ENCODE peak calls at places on chromosomes 2 and 18, in four cellular contexts. U is HCT116, Z is AG10803, Q is coronary artery. N is an unnamed sample.

GRCh38 chr2:47509250-47509649 is 106.3 kb downstream of the MSH2 start:
- DNase-seq in Z (no peak), Q (no peak), U (no peak), N (no peak)

GRCh38 chr2:105056245-105056644 is 18.4 kb downstream of the MRPS9 start:
- DNase-seq in Q (no peak), U (no peak), Z (no peak), N (no peak)

GRCh38 chr2:29733945-29734344 is 187.4 kb downstream of the ALK start:
- DNase-seq in U (no peak), Z (no peak), Q (no peak), N (peak; percentile 36)

GRCh38 chr2:109207201-109207600 is 78.2 kb downstream of the SH3RF3 start:
- DNase-seq in Q (no peak), U (no peak), Z (no peak), N (no peak)

GRCh38 chr2:112972423-112973086 is 5.3 kb upstream of the IL36G start:
- DNase-seq in Z (no peak), Q (no peak), U (no peak), N (no peak)

GRCh38 chr2:28201711-28202180 is 190.9 kb upstream of the FOSL2 start:
- DNase-seq in Q (no peak), U (no peak), Z (no peak), N (no peak)

GRCh38 chr18:11512096-11513030 is 97.0 kb upstream of the SLC35G4 start:
- DNase-seq in Q (no peak), Z (peak; percentile 21), U (no peak), N (no peak)

GRCh38 chr2:207868855-207869596 is 99.3 kb upstream of the FZD5 start:
- DNase-seq in U (no peak), Q (no peak), Z (no peak), N (no peak)

GRCh38 chr2:147331790-147332419 is 512.9 kb upstream of the ACVR2A start:
- DNase-seq in Q (no peak), Z (peak; percentile 24), U (peak; percentile 38), N (no peak)

GRCh38 chr18:11251891-11252270 is 102.5 kb upstream of the PIEZO2 start:
- DNase-seq in Q (no peak), U (no peak), Z (peak; percentile 38), N (no peak)

GRCh38 chr2:231680992-231681852 is 27.1 kb upstream of the PTMA start:
- DNase-seq in Z (peak; percentile 79), Q (peak; percentile 89), U (no peak), N (peak; percentile 94)

GRCh38 chr2:20424300-20425290 is 22.3 kb upstream of the RHOB start:
- DNase-seq in Q (peak; percentile 76), U (no peak), Z (peak; percentile 86), N (peak; percentile 77)

GRCh38 chr2:47043891-47044239 is 111.2 kb downstream of the STPG4 start:
- DNase-seq in Z (no peak), U (no peak), Q (no peak), N (no peak)

GRCh38 chr2:216283038-216283900 is 89.0 kb downstream of the MARCHF4 start:
- DNase-seq in Q (no peak), Z (no peak), U (peak; percentile 50), N (no peak)

GRCh38 chr2:16350211-16350610 is 315.4 kb downstream of the CYRIA start:
- DNase-seq in Z (no peak), Q (no peak), U (no peak), N (no peak)

GRCh38 chr2:28344756-28345291 is 47.8 kb upstream of the FOSL2 start:
- DNase-seq in Q (no peak), Z (no peak), U (no peak), N (no peak)

GRCh38 chr2:177669625-177670330 is 277.2 kb downstream of the AGPS start:
- DNase-seq in Z (no peak), U (no peak), Q (no peak), N (peak; percentile 15)

GRCh38 chr2:15084826-15085489 is 452.4 kb downstream of the LRATD1 start:
- DNase-seq in Q (no peak), U (no peak), Z (no peak), N (no peak)

GRCh38 chr2:179720173-179720772 is 141.1 kb downstream of the ZNF385B start:
- DNase-seq in Z (no peak), Q (no peak), U (no peak), N (no peak)

GRCh38 chr2:222569826-222570225 is 86.1 kb downstream of the FARSB start:
- DNase-seq in Z (peak; percentile 65), U (no peak), Q (no peak), N (no peak)

GRCh38 chr2:109264595-109265328 is 135.8 kb downstream of the SH3RF3 start:
- DNase-seq in U (no peak), Q (no peak), Z (peak; percentile 75), N (peak; percentile 67)

GRCh38 chr2:168683996-168684395 is 118.4 kb upstream of the NOSTRIN start:
- DNase-seq in Q (no peak), U (no peak), Z (no peak), N (no peak)

GRCh38 chr2:230919240-230919639 is 5.8 kb downstream of the GPR55 start:
- DNase-seq in U (no peak), Q (no peak), Z (no peak), N (no peak)

GRCh38 chr2:155944209-155944608 is 388.3 kb downstream of the NR4A2 start:
- DNase-seq in Q (no peak), U (no peak), Z (no peak), N (no peak)

DNA sequence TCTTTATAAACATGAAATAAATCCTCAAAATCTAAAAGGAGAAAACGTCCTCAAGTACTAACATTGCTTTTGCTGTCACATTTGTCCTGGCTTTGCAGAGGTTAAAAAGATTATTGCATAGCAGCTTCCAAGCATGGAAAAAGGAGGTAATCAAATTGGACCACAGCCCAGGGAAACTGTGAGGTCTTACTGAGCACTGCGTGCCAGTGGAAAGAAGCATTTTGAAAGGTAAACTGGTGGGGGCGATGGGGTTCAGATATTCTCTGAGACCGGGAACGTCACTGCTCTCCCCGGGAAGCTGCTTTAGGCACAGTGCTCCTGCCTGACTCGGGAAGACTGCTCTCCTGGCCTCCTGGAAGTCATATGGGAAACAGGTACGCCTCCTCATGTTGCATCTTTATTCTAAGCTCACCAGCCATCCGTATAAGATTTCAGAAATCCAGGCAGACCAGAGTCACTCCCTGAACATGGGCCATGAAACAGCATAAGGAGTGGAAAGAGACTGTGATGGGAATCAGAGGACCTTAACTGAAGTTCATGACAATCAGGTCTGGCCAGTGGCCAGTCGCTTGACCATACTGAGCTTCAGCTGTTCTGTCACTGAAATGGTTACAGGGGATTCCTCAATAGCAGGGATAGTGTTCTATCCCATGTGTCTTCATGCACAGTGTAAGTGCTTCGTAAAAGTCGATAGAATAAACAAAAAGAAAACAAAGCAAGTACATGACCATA is 284.1 kb downstream of the TRIB2 start:
- DNase-seq in Q (no peak), U (no peak), Z (no peak), N (no peak)
- H3K4me3 ChIP-seq in Q (peak overlapping the region; percentile 19), U (no peak overlapping the region), Z (no peak overlapping the region), N (no peak overlapping the region)

DNA sequence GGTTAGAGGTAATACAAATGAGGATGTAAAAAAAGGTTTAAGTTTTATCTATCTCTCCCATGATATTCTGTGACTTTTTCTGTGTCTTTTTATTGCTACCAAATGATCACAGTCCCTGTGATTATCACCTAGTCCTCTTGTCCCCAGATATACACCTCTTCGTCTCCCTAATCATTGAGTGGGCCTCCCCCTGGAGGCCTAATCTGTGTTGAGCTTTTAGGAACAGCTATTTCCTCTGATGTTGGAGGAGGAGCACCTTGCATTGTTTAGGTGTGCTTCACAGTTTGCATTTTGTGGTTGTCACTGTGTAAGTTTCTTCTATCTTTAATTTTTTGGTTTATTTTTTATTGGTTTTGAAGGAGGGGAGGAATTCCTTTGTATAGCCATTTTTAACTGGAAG is 33.3 kb downstream of the CCDC85A start:
- DNase-seq in Z (no peak), Q (no peak), U (no peak), N (no peak)
- TF ChIP-seq CTCF in Z (no peak), Q (no peak), U (peak; percentile 22), N (no peak)

DNA sequence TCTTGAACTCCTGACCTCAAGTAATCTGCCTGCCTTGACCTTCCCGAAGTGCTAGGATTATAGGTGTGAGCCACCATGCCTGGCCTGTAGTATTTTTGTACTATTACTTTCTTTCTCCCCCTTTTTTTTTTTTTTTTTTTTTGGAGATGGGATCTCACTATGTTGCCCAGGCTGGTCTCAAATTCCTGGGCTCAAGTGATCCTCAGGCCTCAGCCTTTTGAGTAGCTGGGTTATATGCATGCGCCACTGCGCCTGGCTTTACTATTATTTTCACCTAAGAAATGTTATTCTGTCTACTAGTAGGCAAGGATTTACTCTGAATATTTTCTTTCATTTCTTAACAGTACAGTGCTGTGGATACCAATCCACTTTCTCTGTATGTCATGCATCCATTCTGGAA is 17.4 kb upstream of the ADGRF3 start:
- DNase-seq in Q (no peak), U (no peak), Z (no peak), N (no peak)
- H3K4me3 ChIP-seq in Q (no peak overlapping the region), U (no peak overlapping the region), Z (no peak overlapping the region), N (no peak overlapping the region)

DNA sequence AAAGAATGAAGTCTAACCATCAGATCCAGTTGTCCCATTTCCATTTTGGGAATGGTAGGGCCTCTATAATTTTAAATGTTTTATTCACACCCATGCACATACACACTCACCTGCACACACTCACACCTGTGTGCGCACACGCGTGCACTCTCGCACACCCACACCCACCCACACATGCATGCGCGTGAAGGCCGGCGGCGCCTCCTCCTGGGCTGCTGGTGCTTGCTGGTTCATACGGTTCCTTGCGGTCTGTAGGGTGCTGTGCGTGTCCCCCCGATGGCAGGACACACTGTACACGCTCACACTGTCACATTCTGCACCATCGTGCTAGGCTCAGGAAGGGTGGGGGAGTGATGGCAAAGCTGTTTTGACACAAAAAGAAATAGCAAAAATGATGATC is 63.2 kb downstream of the TSHZ1 start:
- DNase-seq in Z (no peak), U (no peak), Q (no peak), N (no peak)
- TF ChIP-seq CTCF in Z (no peak), U (peak; percentile 19), Q (no peak), N (no peak)

GRCh38 chr18:29154196-29154757 is 977.3 kb upstream of the CDH2 start:
- DNase-seq in Z (peak; percentile 64), Q (no peak), U (no peak), N (no peak)
- H3K4me3 ChIP-seq in Z (no peak overlapping the region), Q (no peak overlapping the region), U (no peak overlapping the region), N (no peak overlapping the region)

GRCh38 chr2:139946690-139947089 is 1166.5 kb upstream of the NXPH2 start:
- DNase-seq in Q (no peak), U (peak; percentile 18), Z (no peak), N (no peak)
- TF ChIP-seq CTCF in Q (no peak), U (peak; percentile 60), Z (no peak), N (no peak)